ENCODE peak calls at places on chromosome 2, in six cellular contexts. N is neural progenitor cell, R is PC-9, Q is endothelial cell of umbilical vein, O is suprapubic skin, X is brain microvascular endothelial cell. T is an unnamed sample.

GRCh38 chr2:200742426-200742825 is 69.3 kb upstream of the BZW1 start:
- DNase-seq in N (no peak), R (no peak), Q (peak), O (peak), X (no peak), T (no peak)

GRCh38 chr2:11433875-11434274 is 32.1 kb downstream of the E2F6 start:
- DNase-seq in N (no peak), R (no peak), Q (no peak), O (no peak), X (no peak), T (no peak)

GRCh38 chr2:121501070-121501469 is 29.6 kb upstream of the RNU4ATAC start:
- DNase-seq in N (no peak), R (no peak), Q (no peak), O (no peak), X (peak), T (peak)

GRCh38 chr2:191950132-191950885 is 103.4 kb upstream of the CAVIN2 start:
- DNase-seq in N (no peak), R (no peak), Q (peak), O (no peak), X (peak), T (no peak)

GRCh38 chr2:218270721-218271486 is 585 bp downstream of the PNKD start:
- DNase-seq in N (no peak), R (no peak), Q (peak), O (no peak), X (no peak), T (no peak)

GRCh38 chr2:177550264-177551200 is 158.0 kb downstream of the AGPS start:
- DNase-seq in N (no peak), R (no peak), Q (peak), O (no peak), X (peak), T (no peak)

GRCh38 chr2:163906410-163906809 is 170.6 kb upstream of the FIGN start:
- DNase-seq in N (no peak), R (no peak), Q (no peak), O (no peak), X (no peak), T (no peak)

GRCh38 chr2:165776013-165776412 is 18.0 kb downstream of the GALNT3 start:
- DNase-seq in N (no peak), R (no peak), Q (no peak), O (no peak), X (no peak), T (no peak)

GRCh38 chr2:7057865-7058400 is 140.7 kb downstream of the RNF144A start:
- DNase-seq in N (no peak), R (no peak), Q (no peak), O (no peak), X (no peak), T (no peak)

GRCh38 chr2:57376985-57377384 is 669.6 kb upstream of the VRK2 start:
- DNase-seq in N (peak), R (no peak), Q (peak), O (no peak), X (no peak), T (no peak)

GRCh38 chr2:228798931-228799588 is 472.0 kb downstream of the PID1 start:
- DNase-seq in N (no peak), R (no peak), Q (no peak), O (no peak), X (no peak), T (no peak)

GRCh38 chr2:123485056-123485455 is 540.0 kb upstream of the CNTNAP5 start:
- DNase-seq in N (no peak), R (no peak), Q (no peak), O (no peak), X (no peak), T (no peak)

GRCh38 chr2:181900007-181900651 is 8.6 kb downstream of the ITPRID2 start:
- DNase-seq in N (no peak), R (no peak), Q (no peak), O (no peak), X (no peak), T (no peak)

GRCh38 chr2:73112913-73113633 is at the start of gene RAB11FIP5:
- DNase-seq in N (peak), R (peak), Q (peak), O (peak), X (peak), T (peak)

GRCh38 chr2:21050164-21050563 is 6.3 kb upstream of the APOB start:
- DNase-seq in N (no peak), R (no peak), Q (no peak), O (no peak), X (no peak), T (no peak)

GRCh38 chr2:85326946-85327756 is 638 bp downstream of the TGOLN2 start:
- DNase-seq in N (peak), R (peak), Q (peak), O (peak), X (peak), T (no peak)

GRCh38 chr2:223051580-223052375 is at the start of gene KCNE4:
- DNase-seq in N (peak), R (no peak), Q (no peak), O (no peak), X (peak), T (no peak)
- H3K27ac ChIP-seq in N (no peak), R (no peak), Q (no peak), O (peak), X (peak), T (no peak)

GRCh38 chr2:226782092-226782713 is 17.4 kb downstream of the IRS1 start:
- DNase-seq in N (no peak), R (no peak), Q (no peak), O (no peak), X (peak), T (no peak)
- H3K27ac ChIP-seq in N (no peak), R (no peak), Q (no peak), O (no peak), X (peak), T (no peak)

DNA sequence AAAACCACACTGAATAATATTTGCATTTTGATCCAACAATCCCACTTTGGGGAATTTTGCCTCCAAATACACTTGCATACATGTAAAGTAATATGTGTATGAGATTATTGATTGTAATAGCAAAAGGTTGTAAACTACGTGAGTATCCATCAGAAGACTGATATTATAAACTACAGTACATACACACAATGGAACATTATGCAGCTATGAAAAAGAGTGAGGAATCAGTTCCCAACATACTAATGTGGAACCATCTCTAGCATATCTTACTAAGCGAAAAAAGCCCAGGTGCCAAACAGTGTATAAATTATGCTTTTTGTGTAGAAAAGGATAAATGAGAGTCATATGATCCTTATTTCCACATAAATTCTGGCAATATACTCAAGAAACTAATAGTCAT is 16.0 kb upstream of the C2orf74 start:
- DNase-seq in N (no peak), R (no peak), Q (no peak), O (no peak), X (no peak), T (no peak)
- H3K27ac ChIP-seq in N (no peak), R (no peak), Q (no peak), O (no peak), X (no peak), T (no peak)

DNA sequence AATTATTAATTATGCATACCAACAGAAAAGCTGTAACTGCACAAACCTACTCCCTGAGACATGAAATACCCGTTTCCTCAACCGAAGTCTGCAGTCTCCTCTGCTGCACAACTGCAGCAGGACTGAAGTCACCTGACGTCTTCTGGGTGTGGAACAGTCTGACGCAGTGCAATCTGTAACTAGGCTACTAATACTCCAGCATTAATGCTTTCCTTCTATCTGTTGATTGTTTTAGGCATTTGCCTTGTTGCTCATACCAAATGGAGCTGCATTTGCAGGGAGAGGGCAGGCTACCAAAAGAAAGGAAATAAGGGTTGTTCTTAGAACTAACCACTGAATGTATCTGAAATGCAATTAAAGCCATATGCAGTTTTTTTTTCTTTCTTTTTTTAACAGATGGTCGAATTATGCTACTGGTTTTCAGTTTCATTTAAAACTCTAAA is 40.1 kb downstream of the RTN4 start:
- DNase-seq in N (peak), R (no peak), Q (no peak), O (peak), X (peak), T (peak)
- H3K27ac ChIP-seq in N (no peak), R (peak), Q (no peak), O (peak), X (no peak), T (peak)

DNA sequence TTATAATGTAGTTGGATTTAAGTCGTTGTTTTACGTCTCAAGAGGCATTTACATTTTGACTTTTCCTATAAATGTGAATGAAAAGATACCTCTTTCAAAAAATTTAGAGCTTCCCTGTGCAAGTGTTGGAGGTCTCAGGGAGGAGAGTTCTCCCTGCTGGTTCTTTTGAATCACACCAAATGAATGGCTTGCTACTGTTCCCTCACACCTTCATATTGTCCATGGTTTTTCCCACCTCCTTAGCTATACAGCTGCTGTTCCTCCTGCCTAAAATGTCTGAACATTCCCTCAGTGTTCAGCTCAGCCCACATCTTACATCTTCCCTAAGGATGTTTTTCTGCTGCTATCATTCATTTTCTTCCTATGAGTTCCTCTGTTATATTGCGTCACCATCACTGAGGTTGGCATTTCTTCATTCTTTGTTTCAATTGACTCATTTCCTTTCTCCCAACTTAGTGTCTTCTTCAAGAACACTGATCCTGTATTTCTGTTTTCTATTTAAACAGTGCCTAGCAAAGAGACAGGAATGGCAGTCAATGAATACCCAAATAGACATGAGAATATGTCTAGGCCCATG is 46.0 kb downstream of the COX7A2L start:
- DNase-seq in N (no peak), R (no peak), Q (peak), O (no peak), X (peak), T (peak)
- H3K27ac ChIP-seq in N (no peak), R (peak), Q (no peak), O (no peak), X (peak), T (peak)

DNA sequence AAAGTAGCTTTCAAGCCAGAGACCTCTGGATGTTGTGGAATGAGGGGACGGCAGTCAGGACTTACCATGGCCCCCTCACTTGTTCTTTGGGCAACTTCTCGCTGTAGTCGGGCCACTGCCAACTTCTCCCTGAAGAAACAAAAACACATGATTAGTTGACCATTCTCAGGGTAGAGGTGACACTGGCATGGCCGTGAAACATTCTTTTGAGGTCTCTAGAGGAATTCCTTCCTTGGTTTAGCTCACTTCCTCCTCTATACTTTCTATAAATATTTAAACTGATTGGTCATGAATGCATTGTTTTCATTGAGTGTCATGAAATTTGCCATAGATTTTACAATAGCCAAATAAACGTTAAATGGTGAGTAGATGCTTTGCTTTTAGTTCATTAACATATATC is 354.6 kb downstream of the NCKAP5 start:
- DNase-seq in N (no peak), R (no peak), Q (peak), O (no peak), X (peak), T (no peak)
- H3K27ac ChIP-seq in N (no peak), R (no peak), Q (peak), O (no peak), X (no peak), T (no peak)

GRCh38 chr2:173028671-173029070 is 47.0 kb upstream of the MAP3K20 start:
- DNase-seq in N (no peak), R (no peak), Q (no peak), O (no peak), X (no peak), T (no peak)
- H3K27ac ChIP-seq in N (no peak), R (no peak), Q (no peak), O (no peak), X (no peak), T (no peak)

GRCh38 chr2:101148777-101149176 is 2.4 kb downstream of the TBC1D8 start:
- DNase-seq in N (no peak), R (no peak), Q (no peak), O (no peak), X (no peak), T (no peak)
- H3K27ac ChIP-seq in N (no peak), R (no peak), Q (no peak), O (no peak), X (no peak), T (peak)

DNA sequence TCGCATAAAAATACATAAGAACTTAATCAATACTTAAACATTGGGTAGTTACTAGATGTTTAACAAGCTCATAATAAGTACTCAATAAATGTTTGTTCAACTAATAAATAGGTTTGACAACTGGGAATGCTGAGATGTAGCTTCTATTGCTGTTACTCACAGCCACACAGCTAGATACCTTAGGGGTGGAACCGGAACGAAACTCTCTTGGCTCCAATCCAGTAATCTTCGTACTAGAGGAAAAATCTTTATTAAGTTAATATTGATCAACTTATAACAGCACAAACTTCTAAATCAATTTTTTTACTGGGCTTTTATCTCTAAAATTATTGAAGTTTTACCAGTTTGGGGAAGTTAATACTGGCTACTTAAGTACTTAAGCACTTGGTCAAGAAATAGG is 247.8 kb downstream of the PAX3 start:
- DNase-seq in N (no peak), R (no peak), Q (no peak), O (no peak), X (no peak), T (no peak)
- H3K27ac ChIP-seq in N (no peak), R (no peak), Q (no peak), O (no peak), X (no peak), T (no peak)

T was measured in epithelial cell of prostate.